ENCODE peak calls at places on chromosome 18, in nine cellular contexts. One of them, this sample, is unnamed.

GRCh38 chr18:54444309-54444914 is 86.7 kb downstream of the C18orf54 start:
- DNase-seq in spleen: peak; percentile 53
- DNase-seq in HCT116: peak; percentile 60
- DNase-seq in breast epithelium: no peak
- DNase-seq in A549: peak; percentile 57
- DNase-seq in ovary: peak; percentile 52
- DNase-seq in body of pancreas: peak; percentile 51
- DNase-seq in K562: peak; percentile 31
- DNase-seq in IMR-90: peak; percentile 61
- DNase-seq in this sample: peak; percentile 38

GRCh38 chr18:1906421-1906820 is 664.9 kb downstream of the METTL4 start:
- DNase-seq in spleen: no peak
- DNase-seq in HCT116: no peak
- DNase-seq in breast epithelium: no peak
- DNase-seq in A549: no peak
- DNase-seq in ovary: no peak
- DNase-seq in body of pancreas: no peak
- DNase-seq in K562: no peak
- DNase-seq in IMR-90: no peak
- DNase-seq in this sample: no peak

GRCh38 chr18:56890632-56891031 is 239.5 kb downstream of the WDR7 start:
- DNase-seq in spleen: no peak
- DNase-seq in HCT116: no peak
- DNase-seq in breast epithelium: no peak
- DNase-seq in A549: peak; percentile 57
- DNase-seq in ovary: no peak
- DNase-seq in body of pancreas: no peak
- DNase-seq in K562: no peak
- DNase-seq in IMR-90: peak; percentile 96
- DNase-seq in this sample: no peak

GRCh38 chr18:45107425-45107824 is 426.7 kb downstream of the SETBP1 start:
- DNase-seq in spleen: no peak
- DNase-seq in HCT116: no peak
- DNase-seq in breast epithelium: no peak
- DNase-seq in A549: no peak
- DNase-seq in ovary: no peak
- DNase-seq in body of pancreas: no peak
- DNase-seq in K562: no peak
- DNase-seq in IMR-90: peak; percentile 6
- DNase-seq in this sample: no peak

GRCh38 chr18:35466334-35466733 is 31.4 kb downstream of the INO80C start:
- DNase-seq in spleen: no peak
- DNase-seq in HCT116: no peak
- DNase-seq in breast epithelium: no peak
- DNase-seq in A549: no peak
- DNase-seq in ovary: no peak
- DNase-seq in body of pancreas: no peak
- DNase-seq in K562: no peak
- DNase-seq in IMR-90: no peak
- DNase-seq in this sample: no peak

GRCh38 chr18:50559750-50560680 is at the start of gene MAPK4:
- DNase-seq in spleen: peak; percentile 72
- DNase-seq in HCT116: no peak
- DNase-seq in breast epithelium: no peak
- DNase-seq in A549: no peak
- DNase-seq in ovary: peak; percentile 65
- DNase-seq in body of pancreas: peak; percentile 61
- DNase-seq in K562: peak; percentile 53
- DNase-seq in IMR-90: no peak
- DNase-seq in this sample: peak; percentile 74

GRCh38 chr18:80157708-80158343 is 48.8 kb downstream of the ADNP2 start:
- DNase-seq in spleen: peak; percentile 89
- DNase-seq in HCT116: peak; percentile 66
- DNase-seq in breast epithelium: peak; percentile 78
- DNase-seq in A549: peak; percentile 75
- DNase-seq in ovary: peak; percentile 83
- DNase-seq in body of pancreas: peak; percentile 77
- DNase-seq in K562: peak; percentile 50
- DNase-seq in IMR-90: peak; percentile 74
- DNase-seq in this sample: peak; percentile 77

GRCh38 chr18:55328301-55328700 is 259.7 kb downstream of the TCF4 start:
- DNase-seq in spleen: no peak
- DNase-seq in HCT116: no peak
- DNase-seq in breast epithelium: no peak
- DNase-seq in A549: no peak
- DNase-seq in ovary: no peak
- DNase-seq in body of pancreas: no peak
- DNase-seq in K562: no peak
- DNase-seq in IMR-90: peak; percentile 78
- DNase-seq in this sample: no peak

GRCh38 chr18:24817150-24818068 is 357.0 kb downstream of the HRH4 start:
- DNase-seq in spleen: no peak
- DNase-seq in HCT116: no peak
- DNase-seq in breast epithelium: no peak
- DNase-seq in A549: no peak
- DNase-seq in ovary: no peak
- DNase-seq in body of pancreas: no peak
- DNase-seq in K562: no peak
- DNase-seq in IMR-90: no peak
- DNase-seq in this sample: no peak

GRCh38 chr18:27921904-27922541 is 254.9 kb downstream of the CDH2 start:
- DNase-seq in spleen: no peak
- DNase-seq in HCT116: peak; percentile 32
- DNase-seq in breast epithelium: no peak
- DNase-seq in A549: peak; percentile 29
- DNase-seq in ovary: no peak
- DNase-seq in body of pancreas: peak; percentile 6
- DNase-seq in K562: no peak
- DNase-seq in IMR-90: peak; percentile 68
- DNase-seq in this sample: no peak

GRCh38 chr18:76483780-76484179 is 11.3 kb downstream of the ZNF516 start:
- DNase-seq in spleen: no peak
- DNase-seq in HCT116: no peak
- DNase-seq in breast epithelium: no peak
- DNase-seq in A549: no peak
- DNase-seq in ovary: no peak
- DNase-seq in body of pancreas: peak; percentile 64
- DNase-seq in K562: no peak
- DNase-seq in IMR-90: no peak
- DNase-seq in this sample: no peak
- H3K4me1 ChIP-seq in spleen: peaks cover 3% of the 10 kb centered on the region
- H3K4me1 ChIP-seq in HCT116: no peaks in the 10 kb centered on the region
- H3K4me1 ChIP-seq in breast epithelium: no peaks in the 10 kb centered on the region
- H3K4me1 ChIP-seq in A549: peaks cover 3% of the 10 kb centered on the region
- H3K4me1 ChIP-seq in ovary: peaks cover 28% of the 10 kb centered on the region
- H3K4me1 ChIP-seq in body of pancreas: peaks cover 22% of the 10 kb centered on the region
- H3K4me1 ChIP-seq in K562: no peaks in the 10 kb centered on the region
- H3K4me1 ChIP-seq in IMR-90: peaks cover 21% of the 10 kb centered on the region
- H3K4me1 ChIP-seq in this sample: peaks cover 11% of the 10 kb centered on the region

DNA sequence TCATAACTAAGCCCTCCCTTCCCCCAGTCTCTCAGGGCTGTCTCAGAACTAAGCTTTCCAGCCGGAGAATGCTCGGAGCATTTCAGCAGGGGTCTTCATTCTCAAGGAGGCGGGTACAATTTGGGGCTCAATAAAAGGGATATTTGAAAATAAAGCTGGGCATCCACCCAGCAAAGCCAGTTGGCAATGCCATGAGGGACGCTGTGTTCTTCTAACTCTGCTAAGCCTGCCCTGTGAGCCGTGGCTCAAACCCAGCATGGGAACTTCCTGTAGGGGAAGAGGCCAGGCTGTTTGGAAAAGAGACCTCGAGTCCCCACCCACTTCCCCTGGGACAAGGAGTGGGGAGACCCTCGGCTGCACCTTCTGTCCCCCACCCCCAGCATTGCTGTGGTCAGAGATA is 195.0 kb downstream of the CTIF start:
- DNase-seq in spleen: no peak
- DNase-seq in HCT116: no peak
- DNase-seq in breast epithelium: no peak
- DNase-seq in A549: no peak
- DNase-seq in ovary: no peak
- DNase-seq in body of pancreas: no peak
- DNase-seq in K562: no peak
- DNase-seq in IMR-90: no peak
- DNase-seq in this sample: no peak
- TF ChIP-seq POLR2A in spleen: no peak
- TF ChIP-seq POLR2A in HCT116: no peak
- TF ChIP-seq POLR2A in breast epithelium: no peak
- TF ChIP-seq POLR2A in A549: no peak
- TF ChIP-seq POLR2A in ovary: no peak
- TF ChIP-seq POLR2A in body of pancreas: no peak
- TF ChIP-seq POLR2A in K562: no peak
- TF ChIP-seq POLR2A in IMR-90: no peak
- TF ChIP-seq POLR2A in this sample: no peak

GRCh38 chr18:14974088-14974487 is 226.1 kb downstream of the ANKRD30B start:
- DNase-seq in spleen: no peak
- DNase-seq in HCT116: no peak
- DNase-seq in breast epithelium: no peak
- DNase-seq in A549: no peak
- DNase-seq in ovary: no peak
- DNase-seq in body of pancreas: no peak
- DNase-seq in K562: no peak
- DNase-seq in IMR-90: no peak
- DNase-seq in this sample: no peak

GRCh38 chr18:14976736-14977430 is 228.9 kb downstream of the ANKRD30B start:
- DNase-seq in spleen: no peak
- DNase-seq in HCT116: no peak
- DNase-seq in breast epithelium: no peak
- DNase-seq in A549: no peak
- DNase-seq in ovary: no peak
- DNase-seq in body of pancreas: no peak
- DNase-seq in K562: no peak
- DNase-seq in IMR-90: no peak
- DNase-seq in this sample: no peak

GRCh38 chr18:14971461-14972185 is 223.7 kb downstream of the ANKRD30B start:
- DNase-seq in spleen: no peak
- DNase-seq in HCT116: no peak
- DNase-seq in breast epithelium: no peak
- DNase-seq in A549: no peak
- DNase-seq in ovary: no peak
- DNase-seq in body of pancreas: no peak
- DNase-seq in K562: no peak
- DNase-seq in IMR-90: no peak
- DNase-seq in this sample: no peak

GRCh38 chr18:14975431-14975830 is 227.5 kb downstream of the ANKRD30B start:
- DNase-seq in spleen: no peak
- DNase-seq in HCT116: no peak
- DNase-seq in breast epithelium: no peak
- DNase-seq in A549: no peak
- DNase-seq in ovary: no peak
- DNase-seq in body of pancreas: no peak
- DNase-seq in K562: no peak
- DNase-seq in IMR-90: no peak
- DNase-seq in this sample: no peak

DNA sequence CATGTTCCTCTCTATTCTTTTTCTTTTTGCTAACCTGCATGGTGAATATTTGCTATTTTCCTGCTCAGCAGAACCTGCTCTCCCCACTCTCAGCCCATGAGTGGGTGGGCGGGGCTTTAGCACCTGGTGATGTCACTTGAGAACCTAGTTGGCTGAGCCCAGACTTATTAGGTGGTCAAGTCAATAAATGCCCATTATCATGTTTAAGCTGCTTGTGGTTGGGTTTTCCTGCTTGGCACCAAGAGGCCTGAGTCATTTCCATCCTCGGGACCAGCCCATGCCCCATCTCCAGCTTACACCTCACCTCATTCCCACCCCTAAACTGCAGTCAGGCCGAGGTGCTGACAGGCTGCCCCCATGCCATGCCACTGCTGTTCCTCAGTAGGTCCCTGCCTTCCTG is 226.6 kb downstream of the ANKRD30B start:
- DNase-seq in spleen: no peak
- DNase-seq in HCT116: no peak
- DNase-seq in breast epithelium: no peak
- DNase-seq in A549: no peak
- DNase-seq in ovary: no peak
- DNase-seq in body of pancreas: no peak
- DNase-seq in K562: no peak
- DNase-seq in IMR-90: no peak
- DNase-seq in this sample: no peak
- H3K9me3 ChIP-seq in spleen: no peaks in the 10 kb centered on the region
- H3K9me3 ChIP-seq in HCT116: peaks cover 8% of the 10 kb centered on the region
- H3K9me3 ChIP-seq in breast epithelium: no peaks in the 10 kb centered on the region
- H3K9me3 ChIP-seq in A549: no peaks in the 10 kb centered on the region
- H3K9me3 ChIP-seq in ovary: no peaks in the 10 kb centered on the region
- H3K9me3 ChIP-seq in body of pancreas: no peaks in the 10 kb centered on the region
- H3K9me3 ChIP-seq in K562: no peaks in the 10 kb centered on the region
- H3K9me3 ChIP-seq in IMR-90: peaks cover 23% of the 10 kb centered on the region
- H3K9me3 ChIP-seq in this sample: no peaks in the 10 kb centered on the region

GRCh38 chr18:37529863-37530262 is 35.7 kb downstream of the CELF4 start:
- DNase-seq in spleen: no peak
- DNase-seq in HCT116: no peak
- DNase-seq in breast epithelium: no peak
- DNase-seq in A549: no peak
- DNase-seq in ovary: no peak
- DNase-seq in body of pancreas: no peak
- DNase-seq in K562: no peak
- DNase-seq in IMR-90: no peak
- DNase-seq in this sample: no peak
- H3K4me1 ChIP-seq in spleen: no peaks in the 10 kb centered on the region
- H3K4me1 ChIP-seq in HCT116: no peaks in the 10 kb centered on the region
- H3K4me1 ChIP-seq in breast epithelium: no peaks in the 10 kb centered on the region
- H3K4me1 ChIP-seq in A549: no peaks in the 10 kb centered on the region
- H3K4me1 ChIP-seq in ovary: no peaks in the 10 kb centered on the region
- H3K4me1 ChIP-seq in body of pancreas: peaks cover under 1% of the 10 kb centered on the region
- H3K4me1 ChIP-seq in K562: no peaks in the 10 kb centered on the region
- H3K4me1 ChIP-seq in IMR-90: no peaks in the 10 kb centered on the region
- H3K4me1 ChIP-seq in this sample: no peaks in the 10 kb centered on the region

GRCh38 chr18:70288171-70288850 is 534 bp upstream of the SOCS6 start:
- DNase-seq in spleen: no peak
- DNase-seq in HCT116: no peak
- DNase-seq in breast epithelium: peak; percentile 53
- DNase-seq in A549: no peak
- DNase-seq in ovary: peak; percentile 58
- DNase-seq in body of pancreas: peak; percentile 40
- DNase-seq in K562: peak; percentile 34
- DNase-seq in IMR-90: peak; percentile 39
- DNase-seq in this sample: peak; percentile 59

GRCh38 chr18:70288851-70289328 is at the start of gene SOCS6:
- DNase-seq in spleen: peak; percentile 86
- DNase-seq in HCT116: no peak
- DNase-seq in breast epithelium: peak; percentile 57
- DNase-seq in A549: no peak
- DNase-seq in ovary: peak; percentile 67
- DNase-seq in body of pancreas: peak; percentile 68
- DNase-seq in K562: no peak
- DNase-seq in IMR-90: peak; percentile 66
- DNase-seq in this sample: peak; percentile 70

GRCh38 chr18:70291295-70291574 is 2.4 kb downstream of the SOCS6 start:
- DNase-seq in spleen: no peak
- DNase-seq in HCT116: no peak
- DNase-seq in breast epithelium: no peak
- DNase-seq in A549: peak; percentile 63
- DNase-seq in ovary: no peak
- DNase-seq in body of pancreas: no peak
- DNase-seq in K562: no peak
- DNase-seq in IMR-90: no peak
- DNase-seq in this sample: no peak

GRCh38 chr18:70290482-70291294 is 1.8 kb downstream of the SOCS6 start:
- DNase-seq in spleen: no peak
- DNase-seq in HCT116: no peak
- DNase-seq in breast epithelium: no peak
- DNase-seq in A549: peak; percentile 44
- DNase-seq in ovary: no peak
- DNase-seq in body of pancreas: no peak
- DNase-seq in K562: no peak
- DNase-seq in IMR-90: no peak
- DNase-seq in this sample: no peak

GRCh38 chr18:70289351-70290330 is 796 bp downstream of the SOCS6 start:
- DNase-seq in spleen: no peak
- DNase-seq in HCT116: no peak
- DNase-seq in breast epithelium: no peak
- DNase-seq in A549: no peak
- DNase-seq in ovary: peak; percentile 57
- DNase-seq in body of pancreas: peak; percentile 20
- DNase-seq in K562: peak; percentile 51
- DNase-seq in IMR-90: peak; percentile 31
- DNase-seq in this sample: peak; percentile 60
- TF ChIP-seq POLR2A in spleen: no peak
- TF ChIP-seq POLR2A in HCT116: no peak
- TF ChIP-seq POLR2A in breast epithelium: no peak
- TF ChIP-seq POLR2A in A549: no peak
- TF ChIP-seq POLR2A in ovary: no peak
- TF ChIP-seq POLR2A in body of pancreas: peak; percentile 8
- TF ChIP-seq POLR2A in K562: no peak
- TF ChIP-seq POLR2A in IMR-90: no peak
- TF ChIP-seq POLR2A in this sample: peak; percentile 57

This sample was measured in right lobe of liver.